ENCODE peak calls at places on chromosomes 7 and 10, in seven cellular contexts. K is body of pancreas, O is OCI-LY7, R is heart left ventricle, I is AG04450, Q is astrocyte of the spinal cord, U is HFFc6. A is an unnamed sample.

GRCh38 chr10:16016688-16017087 is 156.4 kb upstream of the MINDY3 start:
- DNase-seq in K (no peak), O (no peak), R (no peak), I (no peak), Q (no peak), U (no peak), A (no peak)

GRCh38 chr10:14573666-14574261 is 200.9 kb downstream of the FAM107B start:
- DNase-seq in K (no peak), O (no peak), R (no peak), I (no peak), Q (peak), U (peak), A (no peak)

GRCh38 chr7:55977831-55978230 is 13.4 kb downstream of the NIPSNAP2 start:
- DNase-seq in K (peak), O (no peak), R (no peak), I (no peak), Q (peak), U (peak), A (no peak)

GRCh38 chr10:103968441-103969391 is 1.8 kb downstream of the SLK start:
- DNase-seq in K (no peak), O (peak), R (no peak), I (no peak), Q (peak), U (no peak), A (no peak)

GRCh38 chr7:28217161-28217560 is 36.6 kb upstream of the JAZF1 start:
- DNase-seq in K (no peak), O (no peak), R (no peak), I (no peak), Q (no peak), U (no peak), A (no peak)

GRCh38 chr7:114082934-114083647 is 164.3 kb upstream of the PPP1R3A start:
- DNase-seq in K (peak), O (no peak), R (peak), I (no peak), Q (peak), U (no peak), A (no peak)

GRCh38 chr10:21334891-21335696 is 190.4 kb downstream of the SKIDA1 start:
- DNase-seq in K (peak), O (no peak), R (peak), I (no peak), Q (peak), U (peak), A (peak)

GRCh38 chr10:16381083-16381482 is 55.7 kb upstream of the PTER start:
- DNase-seq in K (no peak), O (no peak), R (no peak), I (no peak), Q (no peak), U (no peak), A (no peak)

GRCh38 chr10:130018253-130018652 is 54.2 kb upstream of the EBF3 start:
- DNase-seq in K (no peak), O (no peak), R (no peak), I (peak), Q (peak), U (peak), A (no peak)

DNA sequence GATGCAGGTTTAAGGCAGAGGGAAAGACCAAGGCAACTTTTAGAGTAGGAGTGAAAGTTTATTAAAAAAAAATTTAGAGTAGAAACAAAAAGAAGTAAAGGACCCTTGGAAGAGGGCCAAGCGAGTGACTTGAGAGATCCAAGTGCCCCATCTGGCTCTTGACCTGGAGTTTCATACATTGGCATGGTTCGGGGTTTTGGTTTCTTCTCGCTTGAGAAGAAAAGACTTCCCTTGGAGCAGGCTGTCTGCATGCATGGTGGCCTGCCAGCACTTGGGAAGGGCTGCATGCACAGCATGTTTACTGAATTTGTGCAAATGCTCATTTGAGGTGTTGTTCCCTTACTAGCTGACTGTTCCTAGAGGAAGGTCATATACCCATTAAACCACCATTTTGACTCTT is 8.8 kb upstream of the ADO start:
- DNase-seq in K (no peak), O (no peak), R (no peak), I (no peak), Q (no peak), U (no peak), A (no peak)
- TF ChIP-seq CTCF in K (no peak), O (no peak), R (no peak), I (no peak), Q (no peak), U (no peak), A (no peak)

DNA sequence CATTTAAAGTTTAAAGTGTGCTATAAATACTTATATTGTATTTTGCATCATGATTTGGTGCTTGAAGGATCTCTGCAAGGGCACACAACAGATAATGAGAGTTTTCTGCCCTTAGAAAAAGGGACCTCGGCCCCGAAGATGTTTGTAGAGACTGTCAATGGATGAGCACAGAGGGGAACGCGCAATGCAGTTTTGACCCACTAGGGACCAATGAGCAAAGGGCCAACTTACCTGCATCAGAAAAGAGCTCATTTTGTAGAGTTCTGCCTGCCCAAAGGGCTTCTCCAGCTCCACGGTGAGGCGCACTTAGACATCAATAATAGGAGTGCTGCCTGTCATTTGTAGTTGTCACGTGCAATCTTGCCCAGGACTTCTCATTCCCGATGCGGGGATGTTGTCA is 91.1 kb downstream of the BUB3 start:
- DNase-seq in K (no peak), O (no peak), R (no peak), I (no peak), Q (no peak), U (no peak), A (no peak)
- TF ChIP-seq CTCF in K (no peak), O (peak), R (no peak), I (no peak), Q (no peak), U (peak), A (no peak)

DNA sequence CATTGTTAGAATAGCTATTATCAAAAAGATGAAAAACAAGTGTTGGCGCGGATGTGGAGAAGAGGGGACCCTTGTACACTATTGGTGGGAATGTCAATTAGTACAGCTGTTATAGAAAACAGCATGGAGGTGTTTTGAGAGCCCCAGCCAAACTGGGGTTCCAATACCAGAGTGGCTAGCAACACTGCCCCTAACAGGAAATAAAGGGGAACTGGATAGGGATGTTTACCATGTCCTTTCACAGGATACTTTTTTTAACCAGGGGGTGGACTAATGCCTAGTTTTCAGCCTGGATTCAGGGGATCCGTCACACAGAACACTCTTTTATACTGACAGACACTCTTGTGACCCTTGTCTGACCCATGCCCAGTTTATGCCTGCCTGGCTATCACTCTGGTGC is 6.9 kb upstream of the GSTK1 start:
- DNase-seq in K (no peak), O (no peak), R (no peak), I (no peak), Q (no peak), U (no peak), A (no peak)
- TF ChIP-seq CTCF in K (no peak), O (no peak), R (no peak), I (no peak), Q (no peak), U (peak), A (no peak)

DNA sequence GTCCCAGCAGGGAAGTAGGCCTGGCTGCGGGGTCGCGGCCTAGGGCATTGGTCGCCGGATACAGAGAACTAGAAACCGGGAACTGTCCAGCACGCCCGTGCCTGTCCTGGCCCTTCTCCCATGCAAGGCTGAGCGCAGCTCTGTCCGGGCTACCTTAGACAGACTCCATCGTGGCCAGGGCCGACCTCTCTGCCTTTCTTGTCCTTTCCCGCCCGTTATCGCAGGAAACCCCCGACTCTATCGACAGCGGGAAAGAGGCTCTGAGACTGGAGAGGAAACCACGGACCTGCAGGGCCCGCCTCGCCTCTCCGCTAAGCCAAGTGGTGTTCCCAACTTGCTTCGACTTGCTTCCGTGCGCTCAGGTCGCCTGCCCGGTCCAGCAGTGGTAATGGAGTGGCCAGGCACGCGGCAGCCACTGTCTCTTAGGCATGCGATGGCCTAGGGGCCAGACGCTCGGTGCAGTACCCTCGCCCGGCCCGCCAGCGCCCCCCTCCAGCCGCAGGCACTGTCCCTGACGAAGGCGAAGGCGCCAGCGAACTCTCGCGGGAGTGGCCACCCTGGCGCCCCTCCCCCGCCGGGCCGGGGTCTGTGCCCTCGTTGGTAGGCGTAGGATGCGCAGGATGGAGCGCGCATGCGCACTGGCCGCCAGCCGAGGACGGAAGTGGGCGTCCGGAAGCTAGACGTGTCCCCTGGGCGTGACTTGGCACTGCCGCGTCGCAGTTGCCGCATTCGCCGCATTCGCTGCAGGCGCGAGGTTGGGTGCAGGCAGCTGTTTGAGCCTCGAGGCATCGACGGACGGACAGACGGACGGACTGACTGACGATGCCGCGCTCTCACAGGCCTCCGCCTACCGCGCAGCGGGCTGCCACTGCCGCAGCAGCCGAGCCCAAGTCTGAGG is 54.4 kb downstream of the MCMBP start:
- DNase-seq in K (peak), O (no peak), R (peak), I (peak), Q (peak), U (no peak), A (no peak)
- TF ChIP-seq CTCF in K (no peak), O (no peak), R (no peak), I (peak), Q (peak), U (no peak), A (no peak)

GRCh38 chr10:84523509-84523908 is 195.1 kb downstream of the CCSER2 start:
- DNase-seq in K (no peak), O (no peak), R (no peak), I (no peak), Q (peak), U (no peak), A (no peak)

GRCh38 chr10:84521015-84521414 is 192.6 kb downstream of the CCSER2 start:
- DNase-seq in K (no peak), O (no peak), R (no peak), I (no peak), Q (no peak), U (no peak), A (no peak)

GRCh38 chr10:84524435-84524834 is 196.0 kb downstream of the CCSER2 start:
- DNase-seq in K (no peak), O (no peak), R (no peak), I (no peak), Q (no peak), U (no peak), A (no peak)

GRCh38 chr10:84521468-84521867 is 193.1 kb downstream of the CCSER2 start:
- DNase-seq in K (no peak), O (no peak), R (no peak), I (no peak), Q (no peak), U (no peak), A (no peak)

DNA sequence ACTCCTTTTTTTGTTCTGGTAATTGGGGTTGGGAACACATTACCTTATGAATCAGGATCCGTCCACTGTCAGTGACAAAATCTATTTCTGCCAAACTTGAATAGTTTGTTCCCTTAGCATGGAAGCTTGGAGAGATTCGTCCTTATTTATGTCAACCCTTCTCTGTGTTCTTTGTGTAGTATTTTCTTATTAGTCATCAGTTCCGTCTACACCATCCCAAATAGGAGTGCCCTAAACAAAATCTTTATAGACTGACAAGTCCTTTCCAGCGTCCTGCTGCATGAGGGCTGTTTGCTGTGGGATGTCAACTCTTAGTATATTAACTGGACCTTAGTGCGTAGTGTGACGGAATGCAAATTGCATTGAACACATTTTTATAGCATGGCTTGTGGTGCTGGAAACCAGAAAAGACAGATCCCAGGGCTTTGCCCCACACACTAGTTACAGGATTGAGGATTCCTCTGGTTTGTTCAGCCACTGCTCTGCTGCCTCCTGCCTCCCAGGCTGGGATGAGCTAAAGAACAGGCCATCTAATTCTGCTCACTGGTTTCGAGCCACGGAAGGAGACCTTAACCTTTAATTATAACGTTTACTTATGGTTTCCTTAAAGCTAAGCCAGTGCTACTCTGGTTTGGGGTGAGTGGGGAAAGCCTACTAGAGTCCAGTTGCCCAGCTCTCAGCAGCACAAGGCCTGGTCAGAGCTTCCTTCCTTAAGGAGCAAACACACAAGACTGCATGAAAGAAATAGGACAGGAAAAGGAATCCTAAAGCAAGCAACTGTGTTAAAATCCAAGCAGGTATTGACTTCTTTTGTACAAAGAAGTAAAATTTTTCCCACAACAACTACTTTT is 194.4 kb downstream of the CCSER2 start:
- DNase-seq in K (no peak), O (no peak), R (no peak), I (no peak), Q (no peak), U (no peak), A (no peak)
- TF ChIP-seq CTCF in K (no peak), O (no peak), R (no peak), I (peak), Q (no peak), U (no peak), A (no peak)

GRCh38 chr10:75653761-75654160 is 222.3 kb downstream of the LRMDA start:
- DNase-seq in K (no peak), O (no peak), R (no peak), I (no peak), Q (no peak), U (no peak), A (no peak)

GRCh38 chr10:75650648-75651047 is 219.2 kb downstream of the LRMDA start:
- DNase-seq in K (no peak), O (no peak), R (no peak), I (no peak), Q (no peak), U (no peak), A (no peak)

GRCh38 chr10:75648854-75649253 is 217.4 kb downstream of the LRMDA start:
- DNase-seq in K (no peak), O (no peak), R (no peak), I (no peak), Q (no peak), U (no peak), A (no peak)

GRCh38 chr10:75652136-75652535 is 220.7 kb downstream of the LRMDA start:
- DNase-seq in K (no peak), O (no peak), R (no peak), I (no peak), Q (no peak), U (no peak), A (no peak)

GRCh38 chr10:75651452-75651851 is 220.0 kb downstream of the LRMDA start:
- DNase-seq in K (no peak), O (no peak), R (no peak), I (no peak), Q (no peak), U (no peak), A (no peak)
- TF ChIP-seq CTCF in K (peak), O (peak), R (no peak), I (no peak), Q (peak), U (no peak), A (peak)

GRCh38 chr7:106065560-106066500 is 46.3 kb downstream of the SYPL1 start:
- DNase-seq in K (no peak), O (no peak), R (no peak), I (no peak), Q (peak), U (no peak), A (no peak)

GRCh38 chr7:106064329-106064728 is 47.8 kb downstream of the SYPL1 start:
- DNase-seq in K (no peak), O (peak), R (no peak), I (no peak), Q (no peak), U (no peak), A (no peak)

GRCh38 chr7:106063692-106064091 is 48.4 kb downstream of the SYPL1 start:
- DNase-seq in K (no peak), O (no peak), R (no peak), I (no peak), Q (no peak), U (no peak), A (no peak)

GRCh38 chr7:106063039-106063438 is 49.1 kb downstream of the SYPL1 start:
- DNase-seq in K (no peak), O (no peak), R (no peak), I (no peak), Q (no peak), U (no peak), A (no peak)

DNA sequence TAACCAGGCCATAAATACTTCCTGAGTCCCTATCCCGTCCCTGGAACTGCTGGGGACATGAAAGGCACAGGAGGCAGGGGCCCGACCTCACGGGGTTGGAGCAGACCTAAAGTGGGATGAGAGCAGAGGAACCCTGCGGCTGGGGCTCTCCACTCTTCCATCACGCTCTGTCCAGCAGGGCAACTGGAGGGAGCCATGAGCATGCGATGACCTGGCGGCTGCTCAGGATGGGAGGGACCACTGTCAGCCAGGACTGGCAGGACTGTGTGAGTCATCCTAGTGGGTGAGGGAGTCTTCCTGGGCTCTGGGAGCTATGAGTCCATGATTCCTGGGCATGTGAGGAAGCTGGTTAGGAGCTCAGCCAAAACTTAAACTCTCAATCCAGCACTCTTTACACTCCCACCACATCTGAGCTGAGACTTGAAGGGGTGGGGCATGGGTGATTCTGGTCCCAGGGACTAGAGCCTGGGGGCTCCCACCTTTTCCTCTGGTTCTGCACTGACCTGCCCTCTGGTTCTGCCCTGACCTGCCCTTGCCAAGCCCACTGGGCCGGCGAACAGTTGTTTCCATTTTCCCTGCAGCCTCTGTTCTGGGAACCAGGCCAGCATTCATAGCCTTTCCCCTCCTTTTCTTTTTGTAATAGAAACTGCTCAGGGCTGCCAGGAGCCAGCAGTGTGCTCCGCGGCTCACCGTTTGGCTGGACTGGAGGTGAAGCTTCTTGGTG is 47.1 kb downstream of the SYPL1 start:
- DNase-seq in K (peak), O (no peak), R (peak), I (peak), Q (peak), U (peak), A (peak)
- TF ChIP-seq CTCF in K (no peak), O (no peak), R (no peak), I (peak), Q (no peak), U (no peak), A (no peak)

GRCh38 chr7:30396379-30396778 is 82.2 kb downstream of the NOD1 start:
- DNase-seq in K (no peak), O (peak), R (no peak), I (no peak), Q (no peak), U (no peak), A (no peak)
- TF ChIP-seq CTCF in K (no peak), O (peak), R (peak), I (peak), Q (peak), U (no peak), A (peak)

DNA sequence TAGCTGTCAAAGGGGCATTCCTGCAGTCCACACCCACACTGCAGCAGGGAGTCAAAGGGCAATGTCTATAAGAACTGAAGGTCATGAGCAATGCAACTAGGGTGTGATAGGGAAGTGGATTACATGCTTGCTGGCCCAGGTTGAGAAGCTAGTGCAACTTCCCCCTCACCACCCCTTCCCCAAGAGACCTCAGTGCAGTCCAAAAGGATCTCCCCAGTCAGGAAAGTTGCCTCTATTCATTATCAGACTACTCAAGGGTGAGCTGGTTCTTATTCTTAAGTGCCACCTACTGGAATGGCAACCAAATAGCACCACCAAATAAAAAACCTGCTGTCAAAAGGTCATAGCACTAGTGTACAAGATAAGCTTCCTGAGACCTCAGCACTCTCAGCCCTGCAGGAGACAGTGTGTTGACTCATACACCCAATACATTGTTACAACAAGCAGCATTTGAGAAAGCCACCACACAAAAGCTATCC is 28.2 kb downstream of the MTERF1 start:
- DNase-seq in K (no peak), O (peak), R (no peak), I (no peak), Q (no peak), U (peak), A (no peak)
- TF ChIP-seq CTCF in K (no peak), O (peak), R (no peak), I (no peak), Q (peak), U (peak), A (no peak)